ENCODE peak calls at places on chromosomes 1 and 21, in six cellular contexts. O is foreskin fibroblast, K is GM23338, S is ovary, G is endodermal cell, M is GM06990. P is an unnamed sample.

GRCh38 chr1:220528049-220528678 is at the start of gene MARK1:
- DNase-seq in O (peak), K (peak), S (peak), G (peak), M (peak), P (peak)

GRCh38 chr21:35697321-35697808 is 363.0 kb downstream of the SETD4 start:
- DNase-seq in O (peak), K (no peak), S (peak), G (no peak), M (no peak), P (no peak)

GRCh38 chr1:114134518-114134917 is 19.2 kb downstream of the SYT6 start:
- DNase-seq in O (no peak), K (no peak), S (no peak), G (no peak), M (no peak), P (no peak)

GRCh38 chr1:51916587-51917405 is 38.3 kb upstream of the NRDC start:
- DNase-seq in O (peak), K (no peak), S (no peak), G (no peak), M (no peak), P (peak)

GRCh38 chr1:100775483-100775882 is 55.9 kb downstream of the VCAM1 start:
- DNase-seq in O (no peak), K (no peak), S (no peak), G (no peak), M (no peak), P (no peak)

GRCh38 chr1:155651861-155652661 is 36.5 kb downstream of the YY1AP1 start:
- DNase-seq in O (no peak), K (no peak), S (no peak), G (no peak), M (no peak), P (no peak)

GRCh38 chr1:186308264-186309060 is 66.6 kb downstream of the TPR start:
- DNase-seq in O (no peak), K (no peak), S (no peak), G (no peak), M (no peak), P (no peak)

GRCh38 chr1:180970333-180971079 is 52.2 kb downstream of the STX6 start:
- DNase-seq in O (no peak), K (no peak), S (no peak), G (no peak), M (no peak), P (no peak)

GRCh38 chr1:75720325-75720724 is 4.2 kb upstream of the ACADM start:
- DNase-seq in O (no peak), K (no peak), S (no peak), G (no peak), M (no peak), P (no peak)

GRCh38 chr1:1426496-1426960 is 5.5 kb upstream of the ANKRD65 start:
- DNase-seq in O (no peak), K (no peak), S (no peak), G (peak), M (no peak), P (no peak)

GRCh38 chr1:93129507-93130099 is 50.5 kb downstream of the MTF2 start:
- DNase-seq in O (no peak), K (no peak), S (no peak), G (no peak), M (no peak), P (no peak)

GRCh38 chr1:168688679-168689657 is 40.0 kb downstream of the DPT start:
- DNase-seq in O (no peak), K (no peak), S (no peak), G (no peak), M (no peak), P (no peak)

GRCh38 chr1:225657462-225657989 is 4.6 kb upstream of the ENAH start:
- DNase-seq in O (peak), K (no peak), S (no peak), G (no peak), M (no peak), P (no peak)

GRCh38 chr1:171801395-171801990 is 20.0 kb downstream of the METTL13 start:
- DNase-seq in O (peak), K (peak), S (no peak), G (peak), M (no peak), P (no peak)

GRCh38 chr1:187038789-187039188 is 210.0 kb downstream of the PLA2G4A start:
- DNase-seq in O (no peak), K (no peak), S (no peak), G (no peak), M (no peak), P (no peak)

GRCh38 chr1:169250022-169250421 is 117.6 kb downstream of the NME7 start:
- DNase-seq in O (peak), K (no peak), S (no peak), G (no peak), M (no peak), P (no peak)

GRCh38 chr1:156897078-156897825 is 3.7 kb downstream of the PEAR1 start:
- DNase-seq in O (peak), K (no peak), S (no peak), G (peak), M (no peak), P (no peak)

GRCh38 chr21:36325373-36326010 is 5.5 kb downstream of the MORC3 start:
- DNase-seq in O (peak), K (no peak), S (no peak), G (no peak), M (no peak), P (no peak)

GRCh38 chr1:59765036-59765730 is 49.6 kb upstream of the HOOK1 start:
- DNase-seq in O (no peak), K (no peak), S (no peak), G (no peak), M (no peak), P (peak)

GRCh38 chr1:226626577-226626956 is 78.0 kb downstream of the STUM start:
- DNase-seq in O (peak), K (peak), S (peak), G (peak), M (peak), P (peak)

GRCh38 chr1:54384921-54385726 is 21.1 kb downstream of the SSBP3 start:
- DNase-seq in O (peak), K (no peak), S (no peak), G (no peak), M (no peak), P (no peak)

GRCh38 chr21:15495965-15496364 is 233.8 kb upstream of the USP25 start:
- DNase-seq in O (peak), K (no peak), S (no peak), G (peak), M (no peak), P (no peak)

GRCh38 chr21:35924714-35925301 is 135.5 kb downstream of the SETD4 start:
- DNase-seq in O (peak), K (no peak), S (no peak), G (no peak), M (no peak), P (no peak)

GRCh38 chr1:186325239-186325638 is 49.8 kb downstream of the TPR start:
- DNase-seq in O (peak), K (peak), S (no peak), G (no peak), M (no peak), P (no peak)

GRCh38 chr1:165875171-165875570 is 47.8 kb downstream of the UCK2 start:
- DNase-seq in O (no peak), K (no peak), S (no peak), G (no peak), M (peak), P (no peak)

GRCh38 chr1:165874643-165875042 is 47.2 kb downstream of the UCK2 start:
- DNase-seq in O (no peak), K (no peak), S (no peak), G (no peak), M (no peak), P (no peak)

GRCh38 chr1:165869343-165869742 is 41.9 kb downstream of the UCK2 start:
- DNase-seq in O (no peak), K (peak), S (no peak), G (no peak), M (no peak), P (no peak)

GRCh38 chr1:165873481-165873880 is 46.1 kb downstream of the UCK2 start:
- DNase-seq in O (no peak), K (no peak), S (no peak), G (no peak), M (no peak), P (no peak)

DNA sequence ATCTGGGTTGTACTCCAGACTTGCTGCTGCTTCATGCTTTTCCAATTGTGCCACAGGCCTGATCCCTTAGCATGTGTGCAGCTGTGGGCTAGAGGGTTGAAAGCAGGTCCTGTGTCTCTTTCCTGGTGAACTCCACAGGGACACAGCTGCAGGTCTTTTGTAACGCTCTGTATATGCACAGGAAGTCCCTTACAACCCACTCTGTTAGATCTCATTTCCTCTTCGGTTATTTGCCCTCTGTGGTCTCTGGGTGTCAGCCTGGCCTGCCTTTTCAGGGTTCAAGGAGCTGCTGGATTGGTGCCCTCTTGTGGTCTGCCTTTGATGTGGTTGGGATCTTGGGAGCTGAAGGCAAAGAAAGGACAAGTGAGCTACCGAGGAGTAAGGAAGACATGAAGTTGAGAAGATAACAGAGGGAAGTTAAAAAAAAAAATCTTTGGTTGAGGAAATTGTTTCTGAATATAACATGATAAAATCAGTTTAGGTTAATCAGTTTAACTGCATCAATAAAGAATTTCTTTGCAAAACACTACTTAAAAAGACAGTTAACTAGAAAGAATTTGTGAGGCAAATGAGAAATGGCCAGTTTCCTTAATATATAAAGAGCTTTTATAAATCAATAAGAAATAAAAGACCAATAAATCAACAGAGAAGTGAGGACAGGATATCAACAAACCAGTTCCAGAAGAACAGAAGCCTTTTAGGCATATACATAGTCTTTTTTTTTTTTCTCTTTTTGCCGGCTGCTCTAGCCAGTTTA is 44.1 kb downstream of the UCK2 start:
- DNase-seq in O (no peak), K (peak), S (no peak), G (peak), M (peak), P (peak)
- TF ChIP-seq CTCF in O (peak), K (peak), S (no peak), G (peak), M (peak), P (peak)

DNA sequence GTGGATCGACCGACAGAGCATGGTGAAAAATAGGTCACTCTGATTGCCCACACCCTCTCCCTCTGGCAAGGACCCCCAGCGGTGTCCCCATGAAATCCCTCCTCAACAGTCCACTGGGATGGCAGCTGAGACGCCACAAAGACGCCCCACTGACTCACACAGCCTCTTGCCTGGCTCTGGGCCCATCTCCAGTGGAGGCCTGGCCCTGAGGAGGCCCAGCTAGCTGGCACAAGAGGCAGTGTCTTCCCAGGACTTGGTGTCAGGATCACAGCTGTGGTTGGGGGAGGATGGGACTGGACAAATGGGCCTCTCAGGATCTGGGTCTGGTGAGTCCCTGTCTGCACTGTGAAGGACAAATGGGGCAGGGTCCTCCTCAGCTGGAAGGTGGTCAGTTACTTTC is 4.6 kb downstream of the ALX3 start:
- DNase-seq in O (no peak), K (no peak), S (no peak), G (no peak), M (no peak), P (no peak)
- H3K4me3 ChIP-seq in O (no peak), K (no peak), S (no peak), G (no peak), M (no peak), P (no peak)

DNA sequence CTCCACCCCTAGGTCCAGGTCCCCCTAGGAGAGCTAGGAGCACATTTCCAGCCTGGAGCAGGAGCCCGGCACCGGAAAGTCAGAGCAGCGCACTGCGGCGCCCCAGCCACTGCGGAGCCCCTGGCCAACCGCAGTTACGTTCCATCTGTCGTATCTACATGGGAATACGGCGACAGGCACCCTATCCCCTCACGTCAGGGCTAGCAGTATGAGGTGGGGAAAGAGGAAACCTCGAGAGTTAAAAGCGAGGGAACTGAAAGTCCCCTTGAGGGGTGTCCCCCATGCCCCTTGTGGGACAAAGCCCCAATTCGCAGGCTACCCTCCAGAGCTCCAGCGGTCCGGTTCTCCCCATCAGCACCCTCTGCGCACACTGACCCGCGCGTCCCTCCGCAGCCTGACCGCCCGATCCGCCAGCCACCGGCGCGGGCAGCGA is 995 bp downstream of the COLGALT2 start:
- DNase-seq in O (peak), K (peak), S (peak), G (peak), M (peak), P (no peak)
- TF ChIP-seq CTCF in O (no peak), K (no peak), S (no peak), G (no peak), M (no peak), P (no peak)

DNA sequence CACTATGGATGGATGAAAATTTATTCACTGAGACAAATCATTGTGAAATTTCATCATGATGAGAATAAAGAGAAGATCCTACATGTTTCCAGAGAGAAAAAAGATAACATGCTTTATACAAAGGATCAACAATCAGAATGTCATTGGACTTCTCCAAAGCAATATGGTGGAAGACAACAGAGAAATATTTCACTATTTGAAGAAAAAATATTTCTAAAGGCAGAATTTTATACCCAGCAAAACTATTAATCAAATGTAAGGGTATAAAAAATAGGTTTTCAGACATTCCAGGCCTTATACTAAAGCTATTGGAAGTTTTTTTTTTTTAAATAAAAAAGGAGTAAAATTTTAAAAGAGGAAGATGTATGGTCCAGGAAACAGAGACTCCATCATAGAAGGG is 100.6 kb upstream of the OLIG2 start:
- DNase-seq in O (no peak), K (no peak), S (no peak), G (no peak), M (no peak), P (no peak)
- H3K4me3 ChIP-seq in O (no peak), K (no peak), S (no peak), G (no peak), M (no peak), P (no peak)

P was measured in WERI-Rb-1.